ENCODE peak calls at places on chromosomes 2 and 18, in ten cellular contexts. A, T, V, B, H, Y, M, U, Q and N are unnamed samples.

GRCh38 chr18:48949051-48949605 is 1.6 kb downstream of the SMAD7 start:
- DNase-seq in Q (no peak), U (peak; percentile 21), M (no peak), V (peak; percentile 80), Y (no peak), B (no peak), H (peak; percentile 69), A (peak; percentile 82), T (no peak), N (no peak)

GRCh38 chr2:239962890-239963591 is 62.1 kb downstream of the NDUFA10 start:
- DNase-seq in H (no peak), U (no peak), T (no peak), Y (no peak), M (no peak), Q (no peak), V (no peak), A (no peak), B (no peak), N (no peak)

GRCh38 chr2:6650311-6650710 is 215.4 kb downstream of the CMPK2 start:
- DNase-seq in Q (no peak), T (no peak), H (no peak), Y (no peak), B (no peak), A (no peak), V (no peak), U (no peak), M (no peak), N (no peak)

GRCh38 chr2:54013996-54014395 is 43.2 kb upstream of the PSME4 start:
- DNase-seq in B (no peak), H (no peak), V (no peak), Y (no peak), Q (no peak), U (no peak), M (no peak), T (no peak), A (no peak), N (no peak)

GRCh38 chr2:124647245-124647644 is 622.2 kb downstream of the CNTNAP5 start:
- DNase-seq in A (no peak), V (no peak), M (no peak), B (no peak), Y (no peak), U (no peak), Q (no peak), H (no peak), T (no peak), N (no peak)

GRCh38 chr2:69754633-69755032 is 12.7 kb downstream of the ANXA4 start:
- DNase-seq in T (no peak), U (no peak), B (no peak), A (no peak), Q (no peak), M (no peak), Y (no peak), V (no peak), H (no peak), N (no peak)

GRCh38 chr2:112121682-112122254 is 16.4 kb upstream of the FBLN7 start:
- DNase-seq in B (peak; percentile 26), U (peak; percentile 77), V (no peak), Q (no peak), M (no peak), H (no peak), A (no peak), T (no peak), Y (no peak), N (no peak)

GRCh38 chr2:98458207-98458606 is 13.5 kb downstream of the INPP4A start:
- DNase-seq in V (no peak), Y (no peak), U (peak; percentile 52), B (no peak), A (no peak), T (no peak), Q (no peak), M (no peak), H (no peak), N (no peak)

GRCh38 chr18:59763541-59764136 is 66.4 kb upstream of the CCBE1 start:
- DNase-seq in B (no peak), M (no peak), V (no peak), U (no peak), A (no peak), T (no peak), H (no peak), Q (no peak), Y (no peak), N (no peak)

GRCh38 chr18:34901299-34901698 is 139.9 kb upstream of the MAPRE2 start:
- DNase-seq in U (no peak), M (no peak), T (no peak), A (no peak), V (no peak), Q (no peak), B (no peak), Y (no peak), H (no peak), N (no peak)

GRCh38 chr2:67876176-67876575 is 186.6 kb downstream of the C1D start:
- DNase-seq in Y (no peak), H (no peak), V (no peak), Q (no peak), B (no peak), A (no peak), M (no peak), U (no peak), T (no peak), N (no peak)

GRCh38 chr2:113246606-113247005 is 32.1 kb downstream of the PAX8 start:
- DNase-seq in Q (no peak), B (no peak), A (no peak), H (no peak), V (no peak), Y (no peak), T (no peak), U (no peak), M (no peak), N (no peak)

GRCh38 chr2:214185546-214185945 is 225.3 kb upstream of the VWC2L start:
- DNase-seq in A (no peak), Q (no peak), M (no peak), T (no peak), H (no peak), V (no peak), U (no peak), B (no peak), Y (no peak), N (no peak)

GRCh38 chr2:25684577-25684976 is 11.2 kb upstream of the DTNB start:
- DNase-seq in Q (no peak), T (no peak), B (no peak), A (no peak), H (no peak), M (no peak), U (no peak), Y (no peak), V (peak; percentile 21), N (no peak)

GRCh38 chr2:161913865-161914264 is 160.2 kb downstream of the DPP4 start:
- DNase-seq in Y (no peak), V (no peak), T (no peak), H (no peak), A (no peak), U (peak; percentile 75), Q (no peak), M (no peak), B (peak; percentile 21), N (no peak)

GRCh38 chr2:238727585-238728321 is 120.1 kb upstream of the TWIST2 start:
- DNase-seq in V (no peak), Q (no peak), H (no peak), U (no peak), T (no peak), Y (no peak), A (no peak), M (no peak), B (no peak), N (no peak)

GRCh38 chr2:16031848-16032159 is 91.5 kb downstream of the MYCN start:
- DNase-seq in H (peak; percentile 47), B (no peak), U (no peak), A (peak; percentile 70), V (no peak), Y (no peak), Q (no peak), M (no peak), T (peak; percentile 75), N (peak; percentile 70)

GRCh38 chr2:215829261-215829660 is 184.1 kb downstream of the MREG start:
- DNase-seq in B (no peak), M (no peak), A (no peak), V (no peak), U (no peak), H (no peak), Y (no peak), T (no peak), Q (no peak), N (no peak)
- TF ChIP-seq POLR2AphosphoS5 in B (no peak), M (no peak), A (no peak), V (no peak), U (no peak), H (no peak), Y (no peak), T (no peak), Q (no peak), N (no peak)

DNA sequence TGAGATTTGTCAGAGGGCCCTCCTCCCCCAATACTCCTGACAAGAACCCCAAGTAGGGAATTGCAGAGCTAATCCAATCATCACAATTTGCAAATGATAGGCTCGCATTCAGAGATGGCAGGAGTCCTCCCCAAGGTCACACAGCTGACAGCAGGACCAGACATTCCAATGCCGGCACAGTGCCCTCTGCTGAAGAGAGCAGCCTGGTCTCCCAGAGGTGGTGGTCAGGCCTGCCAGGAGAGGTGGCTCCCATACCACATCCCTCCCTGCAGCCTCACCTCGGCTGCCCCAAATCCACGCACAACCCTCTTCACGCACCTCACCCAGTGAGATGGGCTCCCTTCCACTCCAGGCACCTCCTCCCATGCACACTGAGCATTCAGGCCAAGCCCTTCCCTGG is 25.4 kb downstream of the EN1 start:
- DNase-seq in U (no peak), Y (no peak), H (no peak), V (no peak), M (no peak), B (no peak), Q (no peak), T (no peak), A (no peak), N (no peak)
- TF ChIP-seq POLR2A in U (no peak), Y (no peak), H (no peak), V (no peak), M (no peak), B (no peak), Q (no peak), T (no peak), A (no peak), N (no peak)

DNA sequence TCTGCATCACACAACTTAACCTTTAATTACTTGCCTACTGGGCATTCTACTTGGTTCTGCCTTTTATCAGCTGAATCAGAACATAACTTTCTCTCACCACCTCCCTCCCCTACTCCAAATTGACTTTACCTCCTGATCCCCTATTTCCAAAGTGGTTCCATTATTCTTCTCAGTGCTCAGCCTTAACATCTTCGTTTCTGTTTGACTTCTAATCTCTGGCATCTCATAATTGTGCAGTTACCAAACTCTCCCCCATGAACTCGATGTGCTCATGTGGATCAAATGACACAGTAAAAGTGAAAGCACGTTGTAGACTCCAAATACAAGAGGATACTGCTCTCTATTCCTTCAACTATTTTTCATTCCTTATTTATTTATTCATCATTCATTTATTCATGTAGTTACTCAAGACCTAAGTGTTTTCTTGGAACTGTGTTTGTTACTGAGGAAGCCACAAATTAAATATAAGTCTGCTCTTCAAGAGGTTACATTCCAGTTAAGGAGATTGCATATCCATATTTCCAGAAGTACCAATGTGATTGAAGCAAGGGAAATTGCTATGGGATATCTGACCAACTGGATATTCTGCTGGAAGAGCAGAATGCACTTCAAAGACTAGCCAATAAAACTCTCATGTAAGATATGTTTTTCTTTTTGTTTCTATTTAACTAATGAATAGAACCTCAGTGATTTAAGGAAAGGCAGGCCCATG is 158.8 kb downstream of the TMEFF2 start:
- DNase-seq in T (no peak), M (no peak), U (no peak), V (no peak), Q (no peak), Y (no peak), H (no peak), B (no peak), A (no peak), N (no peak)
- TF ChIP-seq POLR2AphosphoS5 in T (no peak), M (no peak), U (no peak), V (no peak), Q (no peak), Y (no peak), H (no peak), B (no peak), A (no peak), N (peak; percentile 22)

GRCh38 chr2:18749912-18750526 is 160.7 kb upstream of the NT5C1B start:
- DNase-seq in H (peak; percentile 62), Q (no peak), V (no peak), A (peak; percentile 49), T (no peak), U (peak; percentile 42), M (no peak), Y (peak; percentile 17), B (peak; percentile 12), N (peak; percentile 67)
- TF ChIP-seq POLR2A in H (no peak), Q (no peak), V (no peak), A (no peak), T (no peak), U (no peak), M (no peak), Y (no peak), B (no peak), N (no peak)